ENCODE peak calls at places on chromosome 2, in six cellular contexts. T, H, M, L, S and J are unnamed samples.
A peak's percentile ranks its signal among the peaks of the same experiment; 100 is the strongest.

GRCh38 chr2:6946722-6947121 is 29.5 kb downstream of the RNF144A start:
- DNase-seq in L (no peak), M (peak; percentile 13), T (peak; percentile 63), S (no peak), H (no peak), J (no peak)

GRCh38 chr2:221241072-221241471 is 331.0 kb downstream of the EPHA4 start:
- DNase-seq in L (no peak), M (no peak), H (no peak), S (no peak), T (no peak), J (no peak)

GRCh38 chr2:21163213-21163612 is 39.4 kb downstream of the TDRD15 start:
- DNase-seq in S (no peak), M (no peak), T (no peak), H (no peak), L (no peak), J (no peak)

GRCh38 chr2:120580709-120581108 is 155.0 kb upstream of the GLI2 start:
- DNase-seq in M (no peak), H (no peak), T (no peak), S (peak; percentile 62), L (no peak), J (no peak)

GRCh38 chr2:238787507-238787906 is 60.4 kb upstream of the TWIST2 start:
- DNase-seq in M (no peak), S (no peak), L (no peak), T (no peak), H (no peak), J (no peak)

GRCh38 chr2:85999131-85999831 is 106.4 kb downstream of the POLR1A start:
- DNase-seq in H (no peak), M (no peak), T (peak; percentile 55), S (no peak), L (peak; percentile 46), J (no peak)

GRCh38 chr2:85222792-85223191 is 89.6 kb downstream of the TCF7L1 start:
- DNase-seq in S (no peak), T (peak; percentile 42), H (no peak), M (no peak), L (no peak), J (no peak)

GRCh38 chr2:47719099-47719498 is 63.8 kb upstream of the MSH6 start:
- DNase-seq in H (no peak), S (no peak), T (no peak), M (no peak), L (no peak), J (no peak)

GRCh38 chr2:74847075-74847858 is 13.3 kb downstream of the HK2 start:
- DNase-seq in L (no peak), H (no peak), S (no peak), M (no peak), T (peak; percentile 52), J (no peak)

GRCh38 chr2:231716641-231717280 is 8.4 kb downstream of the PTMA start:
- DNase-seq in T (peak; percentile 31), M (no peak), H (no peak), S (no peak), L (no peak), J (no peak)

GRCh38 chr2:188884552-188884951 is 89.6 kb upstream of the COL3A1 start:
- DNase-seq in L (no peak), M (no peak), S (no peak), H (no peak), T (peak; percentile 57), J (no peak)

GRCh38 chr2:48248251-48248933 is 281.6 kb upstream of the STON1 start:
- DNase-seq in L (no peak), H (no peak), S (no peak), M (peak; percentile 74), T (peak; percentile 84), J (no peak)

GRCh38 chr2:173943139-173943538 is 22.0 kb downstream of the SP3 start:
- DNase-seq in S (no peak), T (no peak), H (no peak), L (no peak), M (no peak), J (no peak)

GRCh38 chr2:46689993-46690392 is 210.6 kb downstream of the TMEM247 start:
- DNase-seq in T (peak; percentile 41), S (no peak), M (no peak), L (no peak), H (no peak), J (no peak)

GRCh38 chr2:203407496-203407895 is 79.3 kb downstream of the ABI2 start:
- DNase-seq in L (no peak), T (no peak), M (no peak), H (no peak), S (no peak), J (no peak)

GRCh38 chr2:175205523-175205922 is 24.0 kb upstream of the ATP5MC3 start:
- DNase-seq in S (no peak), L (no peak), T (peak; percentile 7), H (no peak), M (no peak), J (no peak)

GRCh38 chr2:1814061-1814460 is 69.7 kb upstream of the PXDN start:
- DNase-seq in T (no peak), M (no peak), S (no peak), L (no peak), H (no peak), J (no peak)

GRCh38 chr2:239368906-239369584 is 31.8 kb downstream of the HDAC4 start:
- DNase-seq in T (no peak), M (no peak), S (peak; percentile 46), L (no peak), H (no peak), J (peak; percentile 24)

GRCh38 chr2:120600786-120601185 is 134.9 kb upstream of the GLI2 start:
- DNase-seq in H (no peak), L (no peak), S (peak; percentile 49), M (no peak), T (no peak), J (peak; percentile 10)

GRCh38 chr2:205763708-205764501 is 81.6 kb downstream of the NRP2 start:
- DNase-seq in S (peak; percentile 65), L (peak; percentile 83), M (peak; percentile 67), T (peak; percentile 90), H (peak; percentile 73), J (peak; percentile 68)

GRCh38 chr2:102439065-102439695 is 16.2 kb downstream of the IL18RAP start:
- DNase-seq in M (peak; percentile 14), S (no peak), H (no peak), T (peak; percentile 89), L (no peak), J (no peak)

GRCh38 chr2:20186855-20187187 is 38.1 kb downstream of the SDC1 start:
- DNase-seq in L (no peak), M (no peak), S (peak; percentile 0), T (no peak), H (no peak), J (no peak)

DNA sequence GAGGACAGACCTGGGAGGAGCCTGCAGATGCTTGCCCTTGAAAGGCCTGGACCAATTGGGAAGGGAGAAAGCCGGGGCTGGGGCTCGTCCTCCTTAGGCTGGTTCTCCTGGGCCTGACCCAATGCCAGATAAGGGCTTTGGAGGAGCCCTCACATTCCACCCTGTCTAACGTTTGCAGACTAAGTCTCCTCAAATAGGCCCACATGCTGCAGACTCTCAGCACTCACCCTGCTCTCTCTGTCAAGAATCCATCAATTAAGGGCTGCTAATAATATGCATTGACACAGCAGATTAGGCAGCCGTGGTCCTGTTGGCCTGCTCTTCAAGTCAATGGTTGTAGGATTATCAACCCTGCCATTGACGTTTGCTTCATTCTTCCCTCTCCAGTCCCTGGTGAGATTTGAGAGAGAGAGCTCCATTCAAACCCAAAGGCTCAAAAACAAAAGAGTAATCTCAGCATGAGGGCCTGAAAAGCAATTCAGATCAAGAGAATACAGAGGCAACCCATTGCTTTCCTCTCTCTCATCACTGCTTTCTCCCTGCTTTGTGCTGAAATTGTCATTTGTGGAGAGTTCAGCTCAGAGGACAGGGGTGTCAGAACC is 167.6 kb downstream of the INSIG2 start:
- DNase-seq in T (no peak), L (no peak), H (no peak), S (no peak), M (no peak), J (no peak)
- H3K4me1 ChIP-seq in T (no peaks in the 10 kb centered on the region), L (no peaks in the 10 kb centered on the region), H (no peaks in the 10 kb centered on the region), S (no peaks in the 10 kb centered on the region), M (no peaks in the 10 kb centered on the region), J (no peaks in the 10 kb centered on the region)

DNA sequence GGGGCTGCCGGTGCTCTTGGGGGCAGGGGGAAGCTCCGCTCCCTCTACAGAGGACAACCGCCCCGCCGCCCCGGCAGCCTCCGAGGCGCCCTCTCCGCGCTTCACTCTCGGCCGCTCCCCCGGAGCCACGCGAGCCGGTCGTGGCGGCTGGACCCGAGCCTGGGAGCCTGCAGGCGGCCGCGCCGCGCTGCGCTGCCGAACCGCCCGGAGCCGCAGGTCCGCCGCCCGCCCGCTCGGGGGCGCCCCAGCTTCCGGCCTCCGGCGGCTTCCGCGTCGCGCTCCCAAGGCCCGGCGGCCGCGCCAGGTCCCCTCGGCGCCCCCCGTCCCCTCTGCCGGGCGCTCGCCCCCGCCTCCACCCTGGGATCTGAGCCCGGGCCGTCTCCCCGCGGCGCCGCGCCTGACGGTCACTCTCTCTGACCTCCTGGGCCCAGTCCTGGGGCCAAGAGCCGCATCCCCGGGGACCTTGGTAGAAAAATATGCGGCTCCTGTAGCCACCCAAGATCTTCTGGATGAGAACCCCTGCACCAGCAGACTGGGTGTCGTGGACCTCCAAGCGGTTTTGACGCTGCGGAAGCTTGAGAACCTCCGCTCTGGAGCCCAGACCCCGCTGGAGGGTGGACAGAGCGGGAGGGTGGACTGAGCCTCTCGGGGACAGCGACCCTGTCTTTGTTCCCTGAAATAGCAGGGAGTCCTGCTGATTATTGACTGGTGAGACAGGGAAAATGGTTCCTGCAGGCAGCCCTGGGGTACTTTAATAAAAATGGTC is 44.3 kb downstream of the SERTAD2 start:
- DNase-seq in M (peak; percentile 80), L (no peak), S (peak; percentile 86), H (peak; percentile 58), T (peak; percentile 75), J (peak; percentile 80)
- TF ChIP-seq CTCF in M (peak; percentile 92), L (peak; percentile 27), S (no peak), H (peak; percentile 57), T (no peak), J (peak; percentile 23)

DNA sequence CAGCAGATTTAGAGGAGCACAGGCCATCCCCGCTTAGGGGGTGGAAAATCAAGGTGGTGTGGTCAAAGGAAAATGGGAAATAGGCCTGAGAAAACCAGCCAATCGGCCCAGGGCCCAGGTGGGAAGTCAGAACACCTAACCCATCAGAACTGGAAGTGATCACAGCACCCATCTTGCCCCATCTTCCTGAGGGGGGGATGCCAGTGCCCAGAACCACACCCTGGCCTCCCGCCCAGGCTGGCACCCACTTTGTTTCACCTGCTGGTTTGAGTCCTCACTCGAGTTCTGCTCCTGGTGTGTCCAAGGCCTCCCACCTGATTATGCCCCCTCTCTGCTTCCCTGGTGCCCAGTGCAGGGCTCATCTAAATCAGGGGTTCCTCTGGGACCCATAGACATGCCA is 174.5 kb downstream of the TNS1 start:
- DNase-seq in L (no peak), M (no peak), T (no peak), H (no peak), S (peak; percentile 60), J (peak; percentile 40)
- H3K27ac ChIP-seq in L (peak overlapping the region; percentile 61), M (no peak overlapping the region), T (no peak overlapping the region), H (peak overlapping the region; percentile 61), S (peak overlapping the region; percentile 74), J (peak overlapping the region; percentile 77)

GRCh38 chr2:234375481-234375880 is 121.4 kb downstream of the ARL4C start:
- DNase-seq in H (no peak), S (no peak), T (no peak), L (no peak), M (no peak), J (no peak)

GRCh38 chr2:234372506-234372905 is 124.4 kb downstream of the ARL4C start:
- DNase-seq in T (no peak), H (no peak), S (no peak), L (no peak), M (no peak), J (no peak)

GRCh38 chr2:234373060-234373459 is 123.8 kb downstream of the ARL4C start:
- DNase-seq in S (no peak), T (no peak), M (peak; percentile 39), H (no peak), L (no peak), J (no peak)

GRCh38 chr2:234374671-234375245 is 122.1 kb downstream of the ARL4C start:
- DNase-seq in L (no peak), M (no peak), T (peak; percentile 35), H (no peak), S (no peak), J (no peak)

GRCh38 chr2:234373791-234374508 is 122.9 kb downstream of the ARL4C start:
- DNase-seq in S (no peak), M (no peak), T (no peak), H (no peak), L (no peak), J (no peak)
- H3K4me1 ChIP-seq in S (no peaks in the 10 kb centered on the region), M (peaks cover 70% of the 10 kb centered on the region), T (no peaks in the 10 kb centered on the region), H (no peaks in the 10 kb centered on the region), L (peaks cover 67% of the 10 kb centered on the region), J (no peaks in the 10 kb centered on the region)